ENCODE peak calls at places on chromosomes 5 and 9, in nine cellular contexts. One of them, this sample, is unnamed.

GRCh38 chr5:158422653-158423505 is 563.9 kb upstream of the CLINT1 start:
- ATAC-seq in stimulated activated naive B cell treated with anti-CD40 and anti-IgM and Interleukin-4, amounts not matched to agents 10 μg/mL and 1 μg/mL and 100 μg/mL, for 72 hours: no peak
- ATAC-seq in upper lobe of right lung: no peak
- ATAC-seq in activated CD8-positive, alpha-beta T cell treated with anti-CD3 and anti-CD28 coated beads, Interleukin-2, amount 10 ng/mL, durations not matched to agents 7 days and 5 days: no peak
- ATAC-seq in HepG2: no peak
- ATAC-seq in PC-3: no peak
- ATAC-seq in Right ventricle myocardium superior: peak; percentile 61
- ATAC-seq in activated CD4-positive, alpha-beta T cell treated with anti-CD3 and anti-CD28 coated beads for 36 hours: no peak
- ATAC-seq in heart right ventricle: peak; percentile 69
- ATAC-seq in this sample: no peak

GRCh38 chr5:73236541-73237128 is 63.6 kb downstream of the TMEM174 start:
- ATAC-seq in heart right ventricle: no peak
- ATAC-seq in activated CD4-positive, alpha-beta T cell treated with anti-CD3 and anti-CD28 coated beads for 36 hours: no peak
- ATAC-seq in activated CD8-positive, alpha-beta T cell treated with anti-CD3 and anti-CD28 coated beads, Interleukin-2, amount 10 ng/mL, durations not matched to agents 7 days and 5 days: no peak
- ATAC-seq in upper lobe of right lung: no peak
- ATAC-seq in stimulated activated naive B cell treated with anti-CD40 and anti-IgM and Interleukin-4, amounts not matched to agents 10 μg/mL and 1 μg/mL and 100 μg/mL, for 72 hours: no peak
- ATAC-seq in PC-3: no peak
- ATAC-seq in HepG2: no peak
- ATAC-seq in Right ventricle myocardium superior: no peak
- ATAC-seq in this sample: no peak

GRCh38 chr9:7300484-7300883 is 499.1 kb downstream of the DMAC1 start:
- ATAC-seq in activated CD4-positive, alpha-beta T cell treated with anti-CD3 and anti-CD28 coated beads for 36 hours: no peak
- ATAC-seq in upper lobe of right lung: no peak
- ATAC-seq in stimulated activated naive B cell treated with anti-CD40 and anti-IgM and Interleukin-4, amounts not matched to agents 10 μg/mL and 1 μg/mL and 100 μg/mL, for 72 hours: peak; percentile 33
- ATAC-seq in activated CD8-positive, alpha-beta T cell treated with anti-CD3 and anti-CD28 coated beads, Interleukin-2, amount 10 ng/mL, durations not matched to agents 7 days and 5 days: no peak
- ATAC-seq in heart right ventricle: no peak
- ATAC-seq in Right ventricle myocardium superior: no peak
- ATAC-seq in HepG2: no peak
- ATAC-seq in PC-3: no peak
- ATAC-seq in this sample: no peak

GRCh38 chr5:55523293-55523692 is 11.5 kb downstream of the PLPP1 start:
- ATAC-seq in Right ventricle myocardium superior: no peak
- ATAC-seq in PC-3: no peak
- ATAC-seq in activated CD4-positive, alpha-beta T cell treated with anti-CD3 and anti-CD28 coated beads for 36 hours: no peak
- ATAC-seq in HepG2: no peak
- ATAC-seq in heart right ventricle: no peak
- ATAC-seq in activated CD8-positive, alpha-beta T cell treated with anti-CD3 and anti-CD28 coated beads, Interleukin-2, amount 10 ng/mL, durations not matched to agents 7 days and 5 days: no peak
- ATAC-seq in upper lobe of right lung: no peak
- ATAC-seq in stimulated activated naive B cell treated with anti-CD40 and anti-IgM and Interleukin-4, amounts not matched to agents 10 μg/mL and 1 μg/mL and 100 μg/mL, for 72 hours: no peak
- ATAC-seq in this sample: no peak

GRCh38 chr5:55104036-55104767 is 1.8 kb downstream of the GZMA start:
- ATAC-seq in PC-3: no peak
- ATAC-seq in stimulated activated naive B cell treated with anti-CD40 and anti-IgM and Interleukin-4, amounts not matched to agents 10 μg/mL and 1 μg/mL and 100 μg/mL, for 72 hours: no peak
- ATAC-seq in activated CD4-positive, alpha-beta T cell treated with anti-CD3 and anti-CD28 coated beads for 36 hours: no peak
- ATAC-seq in HepG2: no peak
- ATAC-seq in Right ventricle myocardium superior: no peak
- ATAC-seq in upper lobe of right lung: no peak
- ATAC-seq in heart right ventricle: no peak
- ATAC-seq in activated CD8-positive, alpha-beta T cell treated with anti-CD3 and anti-CD28 coated beads, Interleukin-2, amount 10 ng/mL, durations not matched to agents 7 days and 5 days: peak; percentile 21
- ATAC-seq in this sample: no peak

GRCh38 chr9:79944991-79945390 is 373.2 kb downstream of the TLE4 start:
- ATAC-seq in Right ventricle myocardium superior: no peak
- ATAC-seq in upper lobe of right lung: no peak
- ATAC-seq in HepG2: no peak
- ATAC-seq in activated CD8-positive, alpha-beta T cell treated with anti-CD3 and anti-CD28 coated beads, Interleukin-2, amount 10 ng/mL, durations not matched to agents 7 days and 5 days: no peak
- ATAC-seq in heart right ventricle: no peak
- ATAC-seq in stimulated activated naive B cell treated with anti-CD40 and anti-IgM and Interleukin-4, amounts not matched to agents 10 μg/mL and 1 μg/mL and 100 μg/mL, for 72 hours: peak; percentile 70
- ATAC-seq in activated CD4-positive, alpha-beta T cell treated with anti-CD3 and anti-CD28 coated beads for 36 hours: no peak
- ATAC-seq in PC-3: peak; percentile 22
- ATAC-seq in this sample: no peak

GRCh38 chr9:98886691-98887229 is 56.9 kb upstream of the COL15A1 start:
- ATAC-seq in activated CD8-positive, alpha-beta T cell treated with anti-CD3 and anti-CD28 coated beads, Interleukin-2, amount 10 ng/mL, durations not matched to agents 7 days and 5 days: no peak
- ATAC-seq in Right ventricle myocardium superior: peak; percentile 41
- ATAC-seq in PC-3: no peak
- ATAC-seq in activated CD4-positive, alpha-beta T cell treated with anti-CD3 and anti-CD28 coated beads for 36 hours: no peak
- ATAC-seq in HepG2: no peak
- ATAC-seq in stimulated activated naive B cell treated with anti-CD40 and anti-IgM and Interleukin-4, amounts not matched to agents 10 μg/mL and 1 μg/mL and 100 μg/mL, for 72 hours: no peak
- ATAC-seq in heart right ventricle: peak; percentile 62
- ATAC-seq in upper lobe of right lung: peak; percentile 40
- ATAC-seq in this sample: peak; percentile 52

GRCh38 chr5:150406120-150407096 is 6.3 kb downstream of the CD74 start:
- ATAC-seq in Right ventricle myocardium superior: no peak
- ATAC-seq in HepG2: no peak
- ATAC-seq in heart right ventricle: no peak
- ATAC-seq in upper lobe of right lung: no peak
- ATAC-seq in activated CD8-positive, alpha-beta T cell treated with anti-CD3 and anti-CD28 coated beads, Interleukin-2, amount 10 ng/mL, durations not matched to agents 7 days and 5 days: no peak
- ATAC-seq in PC-3: no peak
- ATAC-seq in activated CD4-positive, alpha-beta T cell treated with anti-CD3 and anti-CD28 coated beads for 36 hours: no peak
- ATAC-seq in stimulated activated naive B cell treated with anti-CD40 and anti-IgM and Interleukin-4, amounts not matched to agents 10 μg/mL and 1 μg/mL and 100 μg/mL, for 72 hours: no peak
- ATAC-seq in this sample: no peak

GRCh38 chr5:56803894-56804293 is 11.5 kb upstream of the MAP3K1 start:
- ATAC-seq in upper lobe of right lung: no peak
- ATAC-seq in PC-3: no peak
- ATAC-seq in HepG2: no peak
- ATAC-seq in activated CD8-positive, alpha-beta T cell treated with anti-CD3 and anti-CD28 coated beads, Interleukin-2, amount 10 ng/mL, durations not matched to agents 7 days and 5 days: no peak
- ATAC-seq in stimulated activated naive B cell treated with anti-CD40 and anti-IgM and Interleukin-4, amounts not matched to agents 10 μg/mL and 1 μg/mL and 100 μg/mL, for 72 hours: no peak
- ATAC-seq in heart right ventricle: no peak
- ATAC-seq in Right ventricle myocardium superior: no peak
- ATAC-seq in activated CD4-positive, alpha-beta T cell treated with anti-CD3 and anti-CD28 coated beads for 36 hours: no peak
- ATAC-seq in this sample: no peak

GRCh38 chr5:89871906-89872305 is 537.6 kb downstream of the CETN3 start:
- ATAC-seq in upper lobe of right lung: no peak
- ATAC-seq in heart right ventricle: no peak
- ATAC-seq in activated CD4-positive, alpha-beta T cell treated with anti-CD3 and anti-CD28 coated beads for 36 hours: no peak
- ATAC-seq in stimulated activated naive B cell treated with anti-CD40 and anti-IgM and Interleukin-4, amounts not matched to agents 10 μg/mL and 1 μg/mL and 100 μg/mL, for 72 hours: no peak
- ATAC-seq in Right ventricle myocardium superior: no peak
- ATAC-seq in activated CD8-positive, alpha-beta T cell treated with anti-CD3 and anti-CD28 coated beads, Interleukin-2, amount 10 ng/mL, durations not matched to agents 7 days and 5 days: no peak
- ATAC-seq in HepG2: no peak
- ATAC-seq in PC-3: peak; percentile 62
- ATAC-seq in this sample: no peak

GRCh38 chr5:96065577-96066385 is 104.1 kb upstream of the ELL2 start:
- ATAC-seq in activated CD8-positive, alpha-beta T cell treated with anti-CD3 and anti-CD28 coated beads, Interleukin-2, amount 10 ng/mL, durations not matched to agents 7 days and 5 days: no peak
- ATAC-seq in activated CD4-positive, alpha-beta T cell treated with anti-CD3 and anti-CD28 coated beads for 36 hours: peak; percentile 69
- ATAC-seq in Right ventricle myocardium superior: no peak
- ATAC-seq in upper lobe of right lung: no peak
- ATAC-seq in heart right ventricle: no peak
- ATAC-seq in HepG2: peak; percentile 31
- ATAC-seq in PC-3: no peak
- ATAC-seq in stimulated activated naive B cell treated with anti-CD40 and anti-IgM and Interleukin-4, amounts not matched to agents 10 μg/mL and 1 μg/mL and 100 μg/mL, for 72 hours: peak; percentile 32
- ATAC-seq in this sample: no peak

GRCh38 chr9:84216151-84216550 is 124.4 kb downstream of the SLC28A3 start:
- ATAC-seq in PC-3: no peak
- ATAC-seq in activated CD4-positive, alpha-beta T cell treated with anti-CD3 and anti-CD28 coated beads for 36 hours: no peak
- ATAC-seq in activated CD8-positive, alpha-beta T cell treated with anti-CD3 and anti-CD28 coated beads, Interleukin-2, amount 10 ng/mL, durations not matched to agents 7 days and 5 days: no peak
- ATAC-seq in upper lobe of right lung: no peak
- ATAC-seq in heart right ventricle: no peak
- ATAC-seq in stimulated activated naive B cell treated with anti-CD40 and anti-IgM and Interleukin-4, amounts not matched to agents 10 μg/mL and 1 μg/mL and 100 μg/mL, for 72 hours: no peak
- ATAC-seq in HepG2: no peak
- ATAC-seq in Right ventricle myocardium superior: no peak
- ATAC-seq in this sample: no peak

GRCh38 chr5:164934561-164934960 is 1429.1 kb downstream of the MAT2B start:
- ATAC-seq in heart right ventricle: no peak
- ATAC-seq in Right ventricle myocardium superior: no peak
- ATAC-seq in activated CD8-positive, alpha-beta T cell treated with anti-CD3 and anti-CD28 coated beads, Interleukin-2, amount 10 ng/mL, durations not matched to agents 7 days and 5 days: no peak
- ATAC-seq in HepG2: no peak
- ATAC-seq in stimulated activated naive B cell treated with anti-CD40 and anti-IgM and Interleukin-4, amounts not matched to agents 10 μg/mL and 1 μg/mL and 100 μg/mL, for 72 hours: no peak
- ATAC-seq in PC-3: no peak
- ATAC-seq in activated CD4-positive, alpha-beta T cell treated with anti-CD3 and anti-CD28 coated beads for 36 hours: no peak
- ATAC-seq in upper lobe of right lung: no peak
- ATAC-seq in this sample: no peak

GRCh38 chr5:143552680-143553079 is 149.2 kb upstream of the NR3C1 start:
- ATAC-seq in stimulated activated naive B cell treated with anti-CD40 and anti-IgM and Interleukin-4, amounts not matched to agents 10 μg/mL and 1 μg/mL and 100 μg/mL, for 72 hours: no peak
- ATAC-seq in HepG2: no peak
- ATAC-seq in Right ventricle myocardium superior: no peak
- ATAC-seq in activated CD4-positive, alpha-beta T cell treated with anti-CD3 and anti-CD28 coated beads for 36 hours: no peak
- ATAC-seq in PC-3: no peak
- ATAC-seq in upper lobe of right lung: no peak
- ATAC-seq in heart right ventricle: no peak
- ATAC-seq in activated CD8-positive, alpha-beta T cell treated with anti-CD3 and anti-CD28 coated beads, Interleukin-2, amount 10 ng/mL, durations not matched to agents 7 days and 5 days: no peak
- ATAC-seq in this sample: no peak

GRCh38 chr5:28958581-28958980 is 1920.2 kb upstream of the CDH9 start:
- ATAC-seq in activated CD8-positive, alpha-beta T cell treated with anti-CD3 and anti-CD28 coated beads, Interleukin-2, amount 10 ng/mL, durations not matched to agents 7 days and 5 days: no peak
- ATAC-seq in PC-3: no peak
- ATAC-seq in activated CD4-positive, alpha-beta T cell treated with anti-CD3 and anti-CD28 coated beads for 36 hours: no peak
- ATAC-seq in Right ventricle myocardium superior: no peak
- ATAC-seq in stimulated activated naive B cell treated with anti-CD40 and anti-IgM and Interleukin-4, amounts not matched to agents 10 μg/mL and 1 μg/mL and 100 μg/mL, for 72 hours: no peak
- ATAC-seq in upper lobe of right lung: no peak
- ATAC-seq in heart right ventricle: no peak
- ATAC-seq in HepG2: no peak
- ATAC-seq in this sample: no peak

GRCh38 chr5:143663872-143664271 is 148.1 kb upstream of the HMHB1 start:
- ATAC-seq in HepG2: peak; percentile 60
- ATAC-seq in activated CD4-positive, alpha-beta T cell treated with anti-CD3 and anti-CD28 coated beads for 36 hours: no peak
- ATAC-seq in upper lobe of right lung: no peak
- ATAC-seq in Right ventricle myocardium superior: no peak
- ATAC-seq in activated CD8-positive, alpha-beta T cell treated with anti-CD3 and anti-CD28 coated beads, Interleukin-2, amount 10 ng/mL, durations not matched to agents 7 days and 5 days: no peak
- ATAC-seq in PC-3: no peak
- ATAC-seq in stimulated activated naive B cell treated with anti-CD40 and anti-IgM and Interleukin-4, amounts not matched to agents 10 μg/mL and 1 μg/mL and 100 μg/mL, for 72 hours: no peak
- ATAC-seq in heart right ventricle: no peak
- ATAC-seq in this sample: no peak

GRCh38 chr5:41286165-41286564 is 72.8 kb upstream of the C6 start:
- ATAC-seq in activated CD4-positive, alpha-beta T cell treated with anti-CD3 and anti-CD28 coated beads for 36 hours: no peak
- ATAC-seq in PC-3: no peak
- ATAC-seq in upper lobe of right lung: no peak
- ATAC-seq in HepG2: no peak
- ATAC-seq in activated CD8-positive, alpha-beta T cell treated with anti-CD3 and anti-CD28 coated beads, Interleukin-2, amount 10 ng/mL, durations not matched to agents 7 days and 5 days: no peak
- ATAC-seq in stimulated activated naive B cell treated with anti-CD40 and anti-IgM and Interleukin-4, amounts not matched to agents 10 μg/mL and 1 μg/mL and 100 μg/mL, for 72 hours: no peak
- ATAC-seq in Right ventricle myocardium superior: peak; percentile 71
- ATAC-seq in heart right ventricle: peak; percentile 82
- ATAC-seq in this sample: no peak

GRCh38 chr9:13033959-13034695 is 245.4 kb downstream of the MPDZ start:
- ATAC-seq in activated CD8-positive, alpha-beta T cell treated with anti-CD3 and anti-CD28 coated beads, Interleukin-2, amount 10 ng/mL, durations not matched to agents 7 days and 5 days: no peak
- ATAC-seq in Right ventricle myocardium superior: peak; percentile 93
- ATAC-seq in stimulated activated naive B cell treated with anti-CD40 and anti-IgM and Interleukin-4, amounts not matched to agents 10 μg/mL and 1 μg/mL and 100 μg/mL, for 72 hours: no peak
- ATAC-seq in heart right ventricle: peak; percentile 89
- ATAC-seq in upper lobe of right lung: peak; percentile 96
- ATAC-seq in HepG2: peak; percentile 97
- ATAC-seq in activated CD4-positive, alpha-beta T cell treated with anti-CD3 and anti-CD28 coated beads for 36 hours: no peak
- ATAC-seq in PC-3: peak; percentile 81
- ATAC-seq in this sample: peak; percentile 76

GRCh38 chr5:68295772-68296171 is 80.2 kb downstream of the PIK3R1 start:
- ATAC-seq in PC-3: peak; percentile 37
- ATAC-seq in activated CD4-positive, alpha-beta T cell treated with anti-CD3 and anti-CD28 coated beads for 36 hours: no peak
- ATAC-seq in heart right ventricle: no peak
- ATAC-seq in upper lobe of right lung: peak; percentile 85
- ATAC-seq in HepG2: no peak
- ATAC-seq in activated CD8-positive, alpha-beta T cell treated with anti-CD3 and anti-CD28 coated beads, Interleukin-2, amount 10 ng/mL, durations not matched to agents 7 days and 5 days: no peak
- ATAC-seq in stimulated activated naive B cell treated with anti-CD40 and anti-IgM and Interleukin-4, amounts not matched to agents 10 μg/mL and 1 μg/mL and 100 μg/mL, for 72 hours: no peak
- ATAC-seq in Right ventricle myocardium superior: no peak
- ATAC-seq in this sample: no peak

GRCh38 chr5:58629190-58630159 is 46.6 kb downstream of the RAB3C start:
- ATAC-seq in activated CD4-positive, alpha-beta T cell treated with anti-CD3 and anti-CD28 coated beads for 36 hours: no peak
- ATAC-seq in Right ventricle myocardium superior: peak; percentile 36
- ATAC-seq in activated CD8-positive, alpha-beta T cell treated with anti-CD3 and anti-CD28 coated beads, Interleukin-2, amount 10 ng/mL, durations not matched to agents 7 days and 5 days: no peak
- ATAC-seq in PC-3: no peak
- ATAC-seq in stimulated activated naive B cell treated with anti-CD40 and anti-IgM and Interleukin-4, amounts not matched to agents 10 μg/mL and 1 μg/mL and 100 μg/mL, for 72 hours: no peak
- ATAC-seq in heart right ventricle: no peak
- ATAC-seq in HepG2: peak; percentile 83
- ATAC-seq in upper lobe of right lung: no peak
- ATAC-seq in this sample: peak; percentile 43

GRCh38 chr5:72007336-72008111 is 99.8 kb upstream of the MAP1B start:
- ATAC-seq in activated CD4-positive, alpha-beta T cell treated with anti-CD3 and anti-CD28 coated beads for 36 hours: no peak
- ATAC-seq in HepG2: no peak
- ATAC-seq in activated CD8-positive, alpha-beta T cell treated with anti-CD3 and anti-CD28 coated beads, Interleukin-2, amount 10 ng/mL, durations not matched to agents 7 days and 5 days: no peak
- ATAC-seq in heart right ventricle: no peak
- ATAC-seq in stimulated activated naive B cell treated with anti-CD40 and anti-IgM and Interleukin-4, amounts not matched to agents 10 μg/mL and 1 μg/mL and 100 μg/mL, for 72 hours: no peak
- ATAC-seq in upper lobe of right lung: no peak
- ATAC-seq in Right ventricle myocardium superior: no peak
- ATAC-seq in PC-3: no peak
- ATAC-seq in this sample: no peak

GRCh38 chr9:89676281-89676680 is 71.5 kb downstream of the GADD45G start:
- ATAC-seq in upper lobe of right lung: peak; percentile 89
- ATAC-seq in Right ventricle myocardium superior: peak; percentile 84
- ATAC-seq in heart right ventricle: peak; percentile 75
- ATAC-seq in HepG2: no peak
- ATAC-seq in activated CD4-positive, alpha-beta T cell treated with anti-CD3 and anti-CD28 coated beads for 36 hours: no peak
- ATAC-seq in activated CD8-positive, alpha-beta T cell treated with anti-CD3 and anti-CD28 coated beads, Interleukin-2, amount 10 ng/mL, durations not matched to agents 7 days and 5 days: no peak
- ATAC-seq in stimulated activated naive B cell treated with anti-CD40 and anti-IgM and Interleukin-4, amounts not matched to agents 10 μg/mL and 1 μg/mL and 100 μg/mL, for 72 hours: no peak
- ATAC-seq in PC-3: no peak
- ATAC-seq in this sample: no peak